ENCODE peak calls at places on chromosomes 6 and 20, in eight cellular contexts. One of them, this sample, is unnamed.

GRCh38 chr6:134168580-134169223 is 116.3 kb upstream of the SLC2A12 start:
- DNase-seq in GM23248: peak
- DNase-seq in PC-3: peak
- DNase-seq in SK-N-SH: no peak
- DNase-seq in hepatocyte: no peak
- DNase-seq in neural progenitor cell: no peak
- DNase-seq in OCI-LY7: no peak
- DNase-seq in HCT116: no peak
- DNase-seq in this sample: no peak

GRCh38 chr20:11777861-11778570 is 139.7 kb upstream of the BTBD3 start:
- DNase-seq in PC-3: peak
- DNase-seq in GM23248: peak
- DNase-seq in neural progenitor cell: no peak
- DNase-seq in OCI-LY7: no peak
- DNase-seq in SK-N-SH: peak
- DNase-seq in HCT116: no peak
- DNase-seq in hepatocyte: no peak
- DNase-seq in this sample: no peak

GRCh38 chr6:30510419-30510818 is 21.1 kb downstream of the HLA-E start:
- DNase-seq in OCI-LY7: no peak
- DNase-seq in PC-3: no peak
- DNase-seq in hepatocyte: no peak
- DNase-seq in neural progenitor cell: no peak
- DNase-seq in GM23248: no peak
- DNase-seq in SK-N-SH: no peak
- DNase-seq in HCT116: no peak
- DNase-seq in this sample: no peak

GRCh38 chr6:151058021-151058733 is 181.6 kb upstream of the AKAP12 start:
- DNase-seq in OCI-LY7: no peak
- DNase-seq in HCT116: no peak
- DNase-seq in SK-N-SH: peak
- DNase-seq in PC-3: no peak
- DNase-seq in neural progenitor cell: peak
- DNase-seq in GM23248: no peak
- DNase-seq in hepatocyte: no peak
- DNase-seq in this sample: no peak

GRCh38 chr6:157647261-157647915 is 175.7 kb upstream of the SNX9 start:
- DNase-seq in OCI-LY7: no peak
- DNase-seq in HCT116: no peak
- DNase-seq in neural progenitor cell: no peak
- DNase-seq in SK-N-SH: no peak
- DNase-seq in PC-3: no peak
- DNase-seq in hepatocyte: no peak
- DNase-seq in GM23248: no peak
- DNase-seq in this sample: no peak

GRCh38 chr6:128725271-128726233 is 157.4 kb upstream of the LAMA2 start:
- DNase-seq in SK-N-SH: peak
- DNase-seq in PC-3: peak
- DNase-seq in hepatocyte: peak
- DNase-seq in HCT116: peak
- DNase-seq in GM23248: peak
- DNase-seq in OCI-LY7: peak
- DNase-seq in neural progenitor cell: peak
- DNase-seq in this sample: peak

GRCh38 chr20:48749437-48749836 is 78.4 kb downstream of the PREX1 start:
- DNase-seq in OCI-LY7: no peak
- DNase-seq in HCT116: no peak
- DNase-seq in SK-N-SH: no peak
- DNase-seq in neural progenitor cell: no peak
- DNase-seq in GM23248: no peak
- DNase-seq in PC-3: no peak
- DNase-seq in hepatocyte: no peak
- DNase-seq in this sample: no peak

GRCh38 chr20:20864346-20865096 is 152.1 kb upstream of the RALGAPA2 start:
- DNase-seq in PC-3: peak
- DNase-seq in hepatocyte: peak
- DNase-seq in HCT116: no peak
- DNase-seq in neural progenitor cell: peak
- DNase-seq in OCI-LY7: no peak
- DNase-seq in SK-N-SH: no peak
- DNase-seq in GM23248: peak
- DNase-seq in this sample: peak

GRCh38 chr20:45337367-45338120 is 10.7 kb downstream of the SDC4 start:
- DNase-seq in neural progenitor cell: no peak
- DNase-seq in hepatocyte: peak
- DNase-seq in OCI-LY7: no peak
- DNase-seq in GM23248: peak
- DNase-seq in SK-N-SH: no peak
- DNase-seq in PC-3: peak
- DNase-seq in HCT116: no peak
- DNase-seq in this sample: no peak

GRCh38 chr6:125066964-125067363 is 86.6 kb upstream of the TPD52L1 start:
- DNase-seq in SK-N-SH: no peak
- DNase-seq in PC-3: peak
- DNase-seq in HCT116: peak
- DNase-seq in neural progenitor cell: no peak
- DNase-seq in hepatocyte: no peak
- DNase-seq in GM23248: no peak
- DNase-seq in OCI-LY7: no peak
- DNase-seq in this sample: no peak

GRCh38 chr6:42784739-42785498 is 3.1 kb downstream of the BICRAL start:
- DNase-seq in hepatocyte: no peak
- DNase-seq in GM23248: peak
- DNase-seq in PC-3: no peak
- DNase-seq in HCT116: no peak
- DNase-seq in OCI-LY7: no peak
- DNase-seq in SK-N-SH: no peak
- DNase-seq in neural progenitor cell: no peak
- DNase-seq in this sample: no peak

GRCh38 chr6:52415917-52416628 is 4.1 kb upstream of the EFHC1 start:
- DNase-seq in PC-3: no peak
- DNase-seq in neural progenitor cell: no peak
- DNase-seq in OCI-LY7: no peak
- DNase-seq in GM23248: peak
- DNase-seq in HCT116: no peak
- DNase-seq in hepatocyte: no peak
- DNase-seq in SK-N-SH: no peak
- DNase-seq in this sample: no peak

GRCh38 chr6:52419809-52420667 is at the start of gene EFHC1:
- DNase-seq in PC-3: peak
- DNase-seq in OCI-LY7: peak
- DNase-seq in SK-N-SH: peak
- DNase-seq in HCT116: peak
- DNase-seq in GM23248: peak
- DNase-seq in neural progenitor cell: peak
- DNase-seq in hepatocyte: peak
- DNase-seq in this sample: peak

GRCh38 chr6:52416629-52417151 is 3.5 kb upstream of the EFHC1 start:
- DNase-seq in OCI-LY7: peak
- DNase-seq in HCT116: peak
- DNase-seq in hepatocyte: peak
- DNase-seq in PC-3: peak
- DNase-seq in SK-N-SH: peak
- DNase-seq in neural progenitor cell: peak
- DNase-seq in GM23248: peak
- DNase-seq in this sample: peak

GRCh38 chr6:52418606-52419005 is 1.5 kb upstream of the EFHC1 start:
- DNase-seq in OCI-LY7: peak
- DNase-seq in PC-3: no peak
- DNase-seq in SK-N-SH: no peak
- DNase-seq in GM23248: no peak
- DNase-seq in neural progenitor cell: no peak
- DNase-seq in HCT116: no peak
- DNase-seq in hepatocyte: no peak
- DNase-seq in this sample: no peak

GRCh38 chr6:52417675-52418111 is 2.4 kb upstream of the EFHC1 start:
- DNase-seq in PC-3: peak
- DNase-seq in hepatocyte: peak
- DNase-seq in neural progenitor cell: no peak
- DNase-seq in HCT116: no peak
- DNase-seq in SK-N-SH: no peak
- DNase-seq in GM23248: peak
- DNase-seq in OCI-LY7: no peak
- DNase-seq in this sample: no peak
- H3K27ac ChIP-seq in PC-3: peak
- H3K27ac ChIP-seq in hepatocyte: peak
- H3K27ac ChIP-seq in neural progenitor cell: no peak
- H3K27ac ChIP-seq in HCT116: no peak
- H3K27ac ChIP-seq in SK-N-SH: peak
- H3K27ac ChIP-seq in GM23248: peak
- H3K27ac ChIP-seq in OCI-LY7: no peak
- H3K27ac ChIP-seq in this sample: no peak

GRCh38 chr6:26416288-26416687 is 14.2 kb downstream of the BTN3A1 start:
- DNase-seq in SK-N-SH: no peak
- DNase-seq in HCT116: no peak
- DNase-seq in PC-3: no peak
- DNase-seq in OCI-LY7: no peak
- DNase-seq in hepatocyte: no peak
- DNase-seq in GM23248: no peak
- DNase-seq in neural progenitor cell: no peak
- DNase-seq in this sample: no peak

GRCh38 chr6:26420607-26421235 is 18.6 kb downstream of the BTN3A1 start:
- DNase-seq in neural progenitor cell: peak
- DNase-seq in HCT116: peak
- DNase-seq in hepatocyte: peak
- DNase-seq in SK-N-SH: peak
- DNase-seq in OCI-LY7: peak
- DNase-seq in GM23248: peak
- DNase-seq in PC-3: peak
- DNase-seq in this sample: peak

GRCh38 chr6:26415791-26416190 is 13.7 kb downstream of the BTN3A1 start:
- DNase-seq in HCT116: no peak
- DNase-seq in PC-3: peak
- DNase-seq in neural progenitor cell: no peak
- DNase-seq in hepatocyte: no peak
- DNase-seq in GM23248: peak
- DNase-seq in OCI-LY7: no peak
- DNase-seq in SK-N-SH: no peak
- DNase-seq in this sample: no peak

GRCh38 chr6:26422329-26422728 is 18.0 kb upstream of the BTN3A3 start:
- DNase-seq in HCT116: no peak
- DNase-seq in GM23248: no peak
- DNase-seq in hepatocyte: no peak
- DNase-seq in PC-3: no peak
- DNase-seq in OCI-LY7: no peak
- DNase-seq in neural progenitor cell: no peak
- DNase-seq in SK-N-SH: no peak
- DNase-seq in this sample: no peak

GRCh38 chr6:26421259-26422144 is 18.8 kb upstream of the BTN3A3 start:
- DNase-seq in SK-N-SH: peak
- DNase-seq in OCI-LY7: peak
- DNase-seq in HCT116: peak
- DNase-seq in GM23248: peak
- DNase-seq in neural progenitor cell: peak
- DNase-seq in hepatocyte: peak
- DNase-seq in PC-3: peak
- DNase-seq in this sample: peak
- TF ChIP-seq EZH2phosphoT487 in SK-N-SH: no peak
- TF ChIP-seq EZH2phosphoT487 in OCI-LY7: no peak
- TF ChIP-seq EZH2phosphoT487 in HCT116: no peak
- TF ChIP-seq EZH2phosphoT487 in GM23248: no peak
- TF ChIP-seq EZH2phosphoT487 in neural progenitor cell: no peak
- TF ChIP-seq EZH2phosphoT487 in hepatocyte: no peak
- TF ChIP-seq EZH2phosphoT487 in PC-3: no peak
- TF ChIP-seq EZH2phosphoT487 in this sample: no peak

GRCh38 chr6:57317060-57317943 is at the start of gene PRIM2:
- DNase-seq in hepatocyte: peak
- DNase-seq in neural progenitor cell: peak
- DNase-seq in OCI-LY7: peak
- DNase-seq in HCT116: peak
- DNase-seq in GM23248: peak
- DNase-seq in PC-3: peak
- DNase-seq in SK-N-SH: peak
- DNase-seq in this sample: peak

GRCh38 chr6:57315851-57316250 is 1.6 kb upstream of the PRIM2 start:
- DNase-seq in SK-N-SH: no peak
- DNase-seq in neural progenitor cell: no peak
- DNase-seq in OCI-LY7: no peak
- DNase-seq in hepatocyte: no peak
- DNase-seq in PC-3: no peak
- DNase-seq in HCT116: no peak
- DNase-seq in GM23248: no peak
- DNase-seq in this sample: no peak

GRCh38 chr6:57313711-57314471 is 3.5 kb upstream of the PRIM2 start:
- DNase-seq in OCI-LY7: no peak
- DNase-seq in hepatocyte: peak
- DNase-seq in PC-3: peak
- DNase-seq in neural progenitor cell: no peak
- DNase-seq in SK-N-SH: no peak
- DNase-seq in HCT116: peak
- DNase-seq in GM23248: peak
- DNase-seq in this sample: no peak

GRCh38 chr6:57313009-57313408 is 4.4 kb upstream of the PRIM2 start:
- DNase-seq in HCT116: no peak
- DNase-seq in GM23248: peak
- DNase-seq in SK-N-SH: no peak
- DNase-seq in PC-3: no peak
- DNase-seq in neural progenitor cell: no peak
- DNase-seq in hepatocyte: no peak
- DNase-seq in OCI-LY7: no peak
- DNase-seq in this sample: no peak

DNA sequence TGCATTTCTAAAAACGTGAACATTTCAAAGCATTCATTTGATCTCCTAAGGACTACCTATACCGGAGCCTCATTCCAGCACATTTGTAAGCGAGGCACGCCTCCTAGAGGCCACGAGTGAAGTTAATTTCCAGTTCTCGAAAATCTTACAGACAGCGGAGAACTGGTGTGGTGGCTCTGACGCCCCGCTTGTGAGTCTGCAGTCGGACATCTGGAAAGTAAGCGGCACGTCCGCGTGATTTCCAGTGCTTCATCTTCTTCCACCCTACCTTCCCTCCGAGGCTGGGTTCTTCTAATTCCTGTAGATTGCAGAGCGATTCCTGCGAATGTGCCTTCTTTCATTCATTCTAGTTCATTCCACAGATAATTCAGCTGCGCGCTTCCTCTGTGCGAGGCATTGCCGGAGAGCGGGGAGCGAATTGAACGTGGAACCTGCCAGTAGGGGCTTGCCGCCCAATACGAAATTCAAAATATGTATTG is 810 bp upstream of the PRIM2 start:
- DNase-seq in neural progenitor cell: peak
- DNase-seq in HCT116: peak
- DNase-seq in PC-3: peak
- DNase-seq in OCI-LY7: peak
- DNase-seq in GM23248: peak
- DNase-seq in hepatocyte: peak
- DNase-seq in SK-N-SH: peak
- DNase-seq in this sample: peak
- H3K27ac ChIP-seq in neural progenitor cell: no peak
- H3K27ac ChIP-seq in HCT116: peak
- H3K27ac ChIP-seq in PC-3: peak
- H3K27ac ChIP-seq in OCI-LY7: peak
- H3K27ac ChIP-seq in GM23248: peak
- H3K27ac ChIP-seq in hepatocyte: peak
- H3K27ac ChIP-seq in SK-N-SH: peak
- H3K27ac ChIP-seq in this sample: no peak

DNA sequence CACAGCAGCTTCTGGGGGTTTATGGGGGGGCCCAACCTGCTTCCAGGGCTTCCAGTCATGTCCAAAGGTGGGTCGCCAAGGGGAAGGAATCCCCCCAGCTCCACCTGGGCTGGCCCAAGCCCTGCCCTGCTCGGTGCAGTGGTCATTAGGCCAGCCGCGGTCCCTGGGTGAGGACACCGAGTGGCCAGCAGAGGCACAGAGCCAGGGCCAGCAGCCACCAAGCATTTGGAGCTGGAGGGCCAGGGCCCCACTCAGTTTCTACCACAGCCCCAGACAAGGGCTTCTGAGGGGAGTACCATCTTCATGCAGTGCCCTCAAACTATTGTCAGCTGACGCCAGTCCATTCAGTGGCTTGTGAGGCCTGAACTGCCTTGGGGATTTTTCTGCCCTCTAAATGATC is 39.6 kb downstream of the TFEB start:
- DNase-seq in GM23248: no peak
- DNase-seq in neural progenitor cell: no peak
- DNase-seq in SK-N-SH: no peak
- DNase-seq in hepatocyte: no peak
- DNase-seq in HCT116: no peak
- DNase-seq in OCI-LY7: no peak
- DNase-seq in PC-3: no peak
- DNase-seq in this sample: no peak
- TF ChIP-seq EZH2phosphoT487 in GM23248: no peak
- TF ChIP-seq EZH2phosphoT487 in neural progenitor cell: no peak
- TF ChIP-seq EZH2phosphoT487 in SK-N-SH: no peak
- TF ChIP-seq EZH2phosphoT487 in hepatocyte: no peak
- TF ChIP-seq EZH2phosphoT487 in HCT116: no peak
- TF ChIP-seq EZH2phosphoT487 in OCI-LY7: no peak
- TF ChIP-seq EZH2phosphoT487 in PC-3: no peak
- TF ChIP-seq EZH2phosphoT487 in this sample: no peak

This sample was measured in GM23338.